ENCODE peak calls at places on chromosomes 1 and 21, in nine cellular contexts. P, R, T, B, S, Z, F, L and E are unnamed samples.

GRCh38 chr1:114262314-114262960 is 108.8 kb upstream of the SYT6 start:
- DNase-seq in P (no peak), R (no peak), T (no peak), B (no peak), S (no peak), Z (no peak), F (no peak), L (no peak), E (no peak)

GRCh38 chr1:47563206-47563605 is 125.4 kb downstream of the FOXD2 start:
- DNase-seq in P (no peak), R (no peak), T (peak; percentile 19), B (no peak), S (peak; percentile 26), Z (no peak), F (no peak), L (no peak), E (no peak)

GRCh38 chr1:4380564-4381168 is 273.7 kb upstream of the AJAP1 start:
- DNase-seq in P (no peak), R (no peak), T (no peak), B (no peak), S (peak; percentile 67), Z (no peak), F (peak; percentile 49), L (no peak), E (no peak)

GRCh38 chr1:8474369-8474768 is 156.5 kb downstream of the SLC45A1 start:
- DNase-seq in P (no peak), R (no peak), T (no peak), B (no peak), S (no peak), Z (no peak), F (no peak), L (no peak), E (no peak)

GRCh38 chr1:65493792-65494191 is 73.3 kb downstream of the LEPR start:
- DNase-seq in P (no peak), R (no peak), T (no peak), B (no peak), S (peak; percentile 57), Z (no peak), F (no peak), L (no peak), E (no peak)

GRCh38 chr1:91397605-91398004 is 7.0 kb downstream of the HFM1 start:
- DNase-seq in P (no peak), R (no peak), T (no peak), B (no peak), S (peak; percentile 5), Z (no peak), F (no peak), L (peak; percentile 16), E (peak; percentile 41)

GRCh38 chr1:8664887-8665286 is 152.6 kb downstream of the RERE start:
- DNase-seq in P (no peak), R (no peak), T (no peak), B (no peak), S (no peak), Z (no peak), F (no peak), L (no peak), E (no peak)

GRCh38 chr1:15617874-15618684 is 821 bp downstream of the DDI2 start:
- DNase-seq in P (no peak), R (no peak), T (peak; percentile 63), B (no peak), S (peak; percentile 51), Z (peak; percentile 19), F (peak; percentile 39), L (peak; percentile 23), E (peak; percentile 45)

GRCh38 chr1:219903353-219903871 is 24.9 kb downstream of the SLC30A10 start:
- DNase-seq in P (no peak), R (no peak), T (no peak), B (no peak), S (no peak), Z (no peak), F (no peak), L (no peak), E (no peak)

GRCh38 chr1:201336711-201337450 is 40.6 kb downstream of the TNNT2 start:
- DNase-seq in P (no peak), R (no peak), T (no peak), B (no peak), S (no peak), Z (no peak), F (no peak), L (no peak), E (no peak)

GRCh38 chr1:23664837-23665795 is 26.5 kb upstream of the RPL11 start:
- DNase-seq in P (peak; percentile 26), R (peak; percentile 4), T (no peak), B (no peak), S (peak; percentile 44), Z (no peak), F (peak; percentile 56), L (peak; percentile 53), E (peak; percentile 33)

GRCh38 chr1:169100208-169100882 is 6.1 kb upstream of the ATP1B1 start:
- DNase-seq in P (no peak), R (no peak), T (no peak), B (no peak), S (no peak), Z (no peak), F (no peak), L (no peak), E (no peak)

GRCh38 chr1:16289959-16290358 is 53.0 kb upstream of the CPLANE2 start:
- DNase-seq in P (no peak), R (no peak), T (no peak), B (no peak), S (no peak), Z (no peak), F (no peak), L (no peak), E (no peak)

GRCh38 chr1:202105571-202106339 is 17.0 kb upstream of the GPR37L1 start:
- DNase-seq in P (no peak), R (no peak), T (no peak), B (no peak), S (peak; percentile 82), Z (no peak), F (peak; percentile 66), L (no peak), E (peak; percentile 72)

GRCh38 chr1:53526451-53527101 is 67.4 kb downstream of the DMRTB1 start:
- DNase-seq in P (no peak), R (no peak), T (no peak), B (no peak), S (no peak), Z (no peak), F (no peak), L (no peak), E (no peak)

GRCh38 chr1:183942933-183943693 is 94.4 kb downstream of the COLGALT2 start:
- DNase-seq in P (no peak), R (no peak), T (peak; percentile 36), B (no peak), S (peak; percentile 95), Z (no peak), F (peak; percentile 78), L (peak; percentile 86), E (peak; percentile 93)

GRCh38 chr21:25896657-25897056 is 161.9 kb downstream of the GABPA start:
- DNase-seq in P (no peak), R (no peak), T (no peak), B (no peak), S (no peak), Z (no peak), F (no peak), L (no peak), E (no peak)

GRCh38 chr1:193183019-193183643 is 3.3 kb downstream of the B3GALT2 start:
- DNase-seq in P (peak; percentile 62), R (no peak), T (no peak), B (no peak), S (peak; percentile 48), Z (no peak), F (peak; percentile 71), L (peak; percentile 14), E (peak; percentile 26)

GRCh38 chr1:42927920-42928505 is 30.7 kb downstream of the SLC2A1 start:
- DNase-seq in P (no peak), R (no peak), T (no peak), B (no peak), S (peak; percentile 77), Z (no peak), F (no peak), L (no peak), E (no peak)

GRCh38 chr1:182869241-182869666 is 30.1 kb downstream of the DHX9 start:
- DNase-seq in P (peak; percentile 10), R (no peak), T (no peak), B (no peak), S (no peak), Z (no peak), F (no peak), L (no peak), E (no peak)

GRCh38 chr1:1207254-1207902 is 986 bp upstream of the TNFRSF18 start:
- DNase-seq in P (no peak), R (no peak), T (no peak), B (no peak), S (no peak), Z (no peak), F (no peak), L (no peak), E (no peak)

GRCh38 chr1:54276617-54277450 is 76.9 kb downstream of the MRPL37 start:
- DNase-seq in P (no peak), R (no peak), T (no peak), B (no peak), S (no peak), Z (no peak), F (no peak), L (no peak), E (no peak)

GRCh38 chr1:226609836-226610455 is 61.4 kb downstream of the STUM start:
- DNase-seq in P (no peak), R (no peak), T (no peak), B (no peak), S (no peak), Z (no peak), F (no peak), L (no peak), E (no peak)

GRCh38 chr1:4253918-4254317 is 353.8 kb upstream of the C1orf174 start:
- DNase-seq in P (no peak), R (no peak), T (no peak), B (no peak), S (no peak), Z (no peak), F (no peak), L (no peak), E (no peak)

GRCh38 chr21:40706161-40706560 is 140.8 kb downstream of the DSCAM start:
- DNase-seq in P (no peak), R (no peak), T (no peak), B (no peak), S (no peak), Z (no peak), F (no peak), L (no peak), E (no peak)

GRCh38 chr1:59446257-59446901 is 149.5 kb downstream of the FGGY start:
- DNase-seq in P (no peak), R (no peak), T (no peak), B (no peak), S (peak; percentile 77), Z (no peak), F (peak; percentile 65), L (no peak), E (peak; percentile 65)

GRCh38 chr1:9281907-9282306 is 10.8 kb upstream of the SPSB1 start:
- DNase-seq in P (no peak), R (no peak), T (no peak), B (no peak), S (no peak), Z (no peak), F (no peak), L (no peak), E (peak; percentile 24)

GRCh38 chr21:21103692-21104091 is 105.5 kb downstream of the NCAM2 start:
- DNase-seq in P (no peak), R (no peak), T (no peak), B (no peak), S (no peak), Z (no peak), F (no peak), L (no peak), E (no peak)

GRCh38 chr1:11738783-11739182 is 2.8 kb downstream of the AGTRAP start:
- DNase-seq in P (no peak), R (no peak), T (no peak), B (no peak), S (no peak), Z (no peak), F (no peak), L (no peak), E (no peak)

GRCh38 chr1:227895828-227896685 is 51.7 kb downstream of the WNT9A start:
- DNase-seq in P (no peak), R (no peak), T (no peak), B (no peak), S (peak; percentile 26), Z (no peak), F (no peak), L (no peak), E (no peak)